ENCODE peak calls at places on chromosome 1, in nine cellular contexts. V is BJ, C is PC-3, J is fibroblast of lung, X is psoas muscle, F is cardiac fibroblast, R is body of pancreas, B is tibial nerve, M is ascending aorta. Q is an unnamed sample.

GRCh38 chr1:17289756-17290155 is 18.2 kb upstream of the PADI4 start:
- DNase-seq in R (no peak), J (peak), M (no peak), V (no peak), X (no peak), C (peak), F (peak), B (no peak), Q (peak)

GRCh38 chr1:1799716-1800115 is 21.4 kb upstream of the NADK start:
- DNase-seq in R (no peak), J (no peak), B (no peak), V (no peak), M (no peak), F (no peak), C (no peak), X (no peak), Q (no peak)

GRCh38 chr1:12232221-12232620 is 2.4 kb downstream of the VPS13D start:
- DNase-seq in V (no peak), B (no peak), X (peak), R (peak), J (no peak), F (no peak), C (peak), M (no peak), Q (no peak)

GRCh38 chr1:47701741-47702515 is 264.1 kb downstream of the FOXD2 start:
- DNase-seq in X (no peak), R (no peak), F (no peak), C (no peak), J (no peak), B (no peak), V (no peak), M (no peak), Q (no peak)

GRCh38 chr1:164794310-164794709 is 235.3 kb downstream of the PBX1 start:
- DNase-seq in M (peak), X (no peak), V (peak), J (peak), B (no peak), R (peak), C (peak), F (peak), Q (peak)

GRCh38 chr1:240687820-240688219 is 75.9 kb upstream of the GREM2 start:
- DNase-seq in V (no peak), M (no peak), X (no peak), R (no peak), J (no peak), B (no peak), F (no peak), C (peak), Q (no peak)

GRCh38 chr1:43834280-43835140 is 99.1 kb upstream of the ARTN start:
- DNase-seq in F (peak), R (no peak), X (peak), V (peak), B (no peak), J (peak), M (no peak), C (peak), Q (peak)

GRCh38 chr1:169090900-169091311 is 15.6 kb upstream of the ATP1B1 start:
- DNase-seq in B (no peak), R (no peak), X (no peak), C (no peak), M (no peak), F (no peak), V (no peak), J (no peak), Q (no peak)

GRCh38 chr1:216119600-216119999 is 303.6 kb downstream of the USH2A start:
- DNase-seq in R (no peak), J (peak), F (peak), C (peak), X (no peak), B (no peak), M (no peak), V (no peak), Q (peak)

GRCh38 chr1:81174052-81174451 is 626.7 kb upstream of the ADGRL2 start:
- DNase-seq in J (peak), M (no peak), X (no peak), V (no peak), C (peak), B (no peak), R (no peak), F (no peak), Q (no peak)

GRCh38 chr1:229478852-229479251 is 29.3 kb downstream of the NUP133 start:
- DNase-seq in J (no peak), F (no peak), B (no peak), C (no peak), X (no peak), V (no peak), M (no peak), R (no peak), Q (no peak)

GRCh38 chr1:86151427-86151826 is 5.1 kb downstream of the COL24A1 start:
- DNase-seq in B (no peak), X (no peak), C (no peak), V (no peak), F (peak), J (peak), R (no peak), M (no peak), Q (peak)

GRCh38 chr1:48680411-48681035 is 96.2 kb downstream of the BEND5 start:
- DNase-seq in X (no peak), M (no peak), C (peak), V (no peak), R (no peak), B (no peak), J (peak), F (no peak), Q (no peak)

GRCh38 chr1:14876747-14877146 is 276.8 kb upstream of the TMEM51 start:
- DNase-seq in V (no peak), R (no peak), B (no peak), J (no peak), M (no peak), C (no peak), X (no peak), F (no peak), Q (no peak)

GRCh38 chr1:1264868-1265272 is 8.8 kb downstream of the UBE2J2 start:
- DNase-seq in R (no peak), F (peak), J (peak), X (no peak), M (no peak), V (peak), B (no peak), C (peak), Q (peak)

GRCh38 chr1:193480755-193481154 is 294.3 kb upstream of the B3GALT2 start:
- DNase-seq in R (no peak), X (no peak), C (no peak), M (no peak), B (no peak), V (no peak), J (no peak), F (no peak), Q (no peak)

GRCh38 chr1:99786751-99787501 is 20.5 kb upstream of the FRRS1 start:
- DNase-seq in M (no peak), R (no peak), B (no peak), V (no peak), F (no peak), X (no peak), C (no peak), J (no peak), Q (no peak)

GRCh38 chr1:5991784-5992033 is 516 bp downstream of the NPHP4 start:
- DNase-seq in M (no peak), C (no peak), F (no peak), V (no peak), J (no peak), B (no peak), R (peak), X (peak), Q (no peak)

GRCh38 chr1:176187001-176187400 is 20.1 kb downstream of the COP1 start:
- DNase-seq in C (no peak), X (no peak), V (no peak), M (no peak), F (no peak), R (no peak), B (no peak), J (no peak), Q (no peak)

GRCh38 chr1:175471039-175471800 is 272.2 kb downstream of the TNR start:
- DNase-seq in B (no peak), X (no peak), J (peak), M (no peak), C (peak), V (peak), F (peak), R (no peak), Q (no peak)

GRCh38 chr1:224302947-224303346 is 27.0 kb downstream of the NVL start:
- DNase-seq in M (no peak), C (peak), R (no peak), B (no peak), V (no peak), J (no peak), X (no peak), F (no peak), Q (peak)

DNA sequence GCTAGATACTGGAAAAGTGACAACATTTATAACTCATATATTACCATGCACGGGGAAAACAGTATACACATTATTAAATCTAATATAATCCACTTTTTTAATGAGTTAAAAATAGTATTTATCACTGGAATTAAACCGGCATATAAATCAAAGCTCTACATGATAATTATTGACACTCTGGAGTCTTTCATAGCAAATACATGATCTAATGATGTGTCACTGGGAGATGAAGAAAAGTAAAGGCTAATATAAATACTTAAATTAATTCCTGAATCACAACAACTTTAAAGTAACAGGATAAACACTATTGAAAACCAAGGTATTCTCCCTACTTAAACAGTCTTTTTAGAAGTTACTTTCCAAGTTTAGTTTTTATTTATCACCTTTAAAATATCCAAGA is 52.4 kb upstream of the ASPM start:
- DNase-seq in F (no peak), J (no peak), B (no peak), M (no peak), V (no peak), X (no peak), R (no peak), C (no peak), Q (no peak)
- H3K4me3 ChIP-seq in F (peak), J (peak), B (no peak), M (peak), V (peak), X (peak), R (no peak), C (peak), Q (peak)

GRCh38 chr1:51253691-51254090 is 17.6 kb downstream of the RNF11 start:
- DNase-seq in M (no peak), V (no peak), X (no peak), C (no peak), B (no peak), F (peak), R (no peak), J (peak), Q (no peak)

GRCh38 chr1:51252366-51252765 is 16.3 kb downstream of the RNF11 start:
- DNase-seq in B (no peak), F (no peak), J (no peak), R (no peak), V (no peak), C (no peak), M (no peak), X (no peak), Q (no peak)

GRCh38 chr1:51247022-51247421 is 10.9 kb downstream of the RNF11 start:
- DNase-seq in R (no peak), M (no peak), X (no peak), C (no peak), V (no peak), F (no peak), J (no peak), B (no peak), Q (no peak)

GRCh38 chr1:51247499-51247898 is 11.4 kb downstream of the RNF11 start:
- DNase-seq in F (no peak), R (no peak), M (no peak), J (no peak), C (no peak), X (no peak), V (no peak), B (no peak), Q (no peak)

DNA sequence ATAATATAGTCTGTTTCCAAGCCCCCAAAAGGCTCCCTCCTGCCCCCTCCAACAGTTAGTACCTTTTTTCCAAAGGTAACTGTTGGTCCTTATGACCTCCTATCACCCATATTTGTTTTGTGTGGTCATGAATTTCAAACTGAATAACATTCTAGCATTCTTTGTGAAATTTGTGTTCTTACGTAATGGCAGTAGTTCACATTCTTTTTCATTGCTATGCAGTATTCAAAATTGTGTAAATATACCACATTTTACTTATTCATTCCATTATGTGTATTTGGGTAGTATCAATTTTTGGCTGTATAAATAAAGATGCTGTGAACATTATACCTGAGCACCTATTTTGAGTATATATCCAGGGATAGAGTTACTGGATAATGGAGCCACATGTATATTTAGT is 13.4 kb downstream of the RNF11 start:
- DNase-seq in J (no peak), B (no peak), V (no peak), R (no peak), F (no peak), C (no peak), M (no peak), X (no peak), Q (no peak)
- TF ChIP-seq CTCF in J (no peak), B (no peak), V (no peak), R (no peak), F (no peak), C (no peak), M (no peak), X (no peak), Q (no peak)

DNA sequence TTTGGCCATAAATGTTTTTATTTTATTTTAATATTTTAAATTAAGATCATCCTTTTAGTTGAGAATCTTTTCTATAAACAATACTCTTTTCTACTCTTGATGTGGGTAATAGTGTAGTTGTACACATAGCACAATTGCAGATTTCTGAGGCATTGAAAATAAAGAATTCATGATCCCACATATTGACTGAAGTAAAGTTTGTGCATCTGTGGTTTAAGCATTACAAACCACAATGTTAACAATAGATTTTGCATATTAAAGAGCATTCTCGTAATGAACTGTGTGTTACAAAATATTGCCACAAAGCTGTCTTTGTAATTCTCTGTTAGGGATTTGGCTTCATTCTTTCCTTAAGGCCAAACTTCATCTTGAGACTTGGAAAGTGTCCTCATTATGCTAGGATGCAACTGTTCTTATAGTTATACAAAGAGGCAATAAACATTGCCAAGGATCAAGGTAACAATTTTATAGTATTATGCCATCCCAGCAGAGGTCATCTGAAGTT is 256.8 kb downstream of the OLFM3 start:
- DNase-seq in J (no peak), X (no peak), C (no peak), F (no peak), V (no peak), B (no peak), R (no peak), M (no peak), Q (no peak)
- H3K4me3 ChIP-seq in J (no peak), X (no peak), C (no peak), F (no peak), V (no peak), B (no peak), R (no peak), M (no peak), Q (no peak)

GRCh38 chr1:32104127-32104526 is 3.7 kb upstream of the KPNA6 start:
- DNase-seq in X (no peak), C (no peak), V (no peak), M (no peak), F (no peak), R (no peak), B (no peak), J (no peak), Q (no peak)
- TF ChIP-seq CTCF in X (no peak), C (no peak), V (no peak), M (no peak), F (no peak), R (no peak), B (no peak), J (no peak), Q (no peak)

GRCh38 chr1:32991819-32992488 is 27.3 kb upstream of the RNF19B start:
- DNase-seq in X (no peak), F (no peak), M (no peak), V (no peak), R (no peak), B (no peak), J (no peak), C (no peak), Q (no peak)

GRCh38 chr1:32991386-32991785 is 26.8 kb upstream of the RNF19B start:
- DNase-seq in J (no peak), F (no peak), X (no peak), B (no peak), M (no peak), V (no peak), R (no peak), C (peak), Q (no peak)

GRCh38 chr1:32989160-32989894 is 24.7 kb upstream of the RNF19B start:
- DNase-seq in F (peak), B (peak), X (peak), V (peak), M (peak), R (peak), C (peak), J (peak), Q (peak)

GRCh38 chr1:32990887-32991286 is 26.3 kb upstream of the RNF19B start:
- DNase-seq in J (no peak), B (no peak), F (no peak), R (no peak), V (no peak), X (no peak), C (no peak), M (no peak), Q (no peak)

GRCh38 chr1:32988665-32989064 is 24.1 kb upstream of the RNF19B start:
- DNase-seq in B (no peak), V (peak), J (peak), X (peak), F (peak), M (no peak), R (peak), C (peak), Q (peak)
- H3K4me3 ChIP-seq in B (no peak), V (no peak), J (no peak), X (no peak), F (no peak), M (no peak), R (no peak), C (peak), Q (no peak)

DNA sequence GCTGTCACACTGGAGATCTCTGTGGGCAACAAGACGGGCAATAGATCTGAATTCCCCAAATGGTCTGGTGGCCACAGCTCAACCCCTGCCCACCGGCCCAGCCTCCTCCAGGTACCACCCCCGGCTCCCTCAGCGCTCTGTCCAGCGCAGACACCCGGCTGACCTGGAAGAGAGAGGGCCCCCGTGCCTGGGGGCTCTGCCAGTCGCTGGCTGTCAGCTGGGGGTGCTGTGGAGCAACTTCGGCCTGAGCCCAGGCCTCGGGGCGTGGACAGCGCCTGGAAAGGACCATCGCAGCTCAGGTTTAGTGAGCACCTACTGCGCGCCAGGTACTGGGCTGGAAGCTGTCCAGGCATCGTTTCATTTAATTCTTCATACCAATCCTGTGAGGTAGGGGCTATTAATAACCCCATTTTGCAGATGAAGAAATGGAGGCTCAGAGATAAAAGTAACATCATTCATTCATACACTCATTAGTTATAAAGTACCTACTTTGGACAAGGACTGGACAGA is 51.0 kb downstream of the AHDC1 start:
- DNase-seq in J (no peak), F (no peak), B (no peak), M (no peak), C (no peak), X (no peak), R (no peak), V (no peak), Q (no peak)
- TF ChIP-seq CTCF in J (no peak), F (no peak), B (no peak), M (no peak), C (peak), X (no peak), R (no peak), V (no peak), Q (peak)

DNA sequence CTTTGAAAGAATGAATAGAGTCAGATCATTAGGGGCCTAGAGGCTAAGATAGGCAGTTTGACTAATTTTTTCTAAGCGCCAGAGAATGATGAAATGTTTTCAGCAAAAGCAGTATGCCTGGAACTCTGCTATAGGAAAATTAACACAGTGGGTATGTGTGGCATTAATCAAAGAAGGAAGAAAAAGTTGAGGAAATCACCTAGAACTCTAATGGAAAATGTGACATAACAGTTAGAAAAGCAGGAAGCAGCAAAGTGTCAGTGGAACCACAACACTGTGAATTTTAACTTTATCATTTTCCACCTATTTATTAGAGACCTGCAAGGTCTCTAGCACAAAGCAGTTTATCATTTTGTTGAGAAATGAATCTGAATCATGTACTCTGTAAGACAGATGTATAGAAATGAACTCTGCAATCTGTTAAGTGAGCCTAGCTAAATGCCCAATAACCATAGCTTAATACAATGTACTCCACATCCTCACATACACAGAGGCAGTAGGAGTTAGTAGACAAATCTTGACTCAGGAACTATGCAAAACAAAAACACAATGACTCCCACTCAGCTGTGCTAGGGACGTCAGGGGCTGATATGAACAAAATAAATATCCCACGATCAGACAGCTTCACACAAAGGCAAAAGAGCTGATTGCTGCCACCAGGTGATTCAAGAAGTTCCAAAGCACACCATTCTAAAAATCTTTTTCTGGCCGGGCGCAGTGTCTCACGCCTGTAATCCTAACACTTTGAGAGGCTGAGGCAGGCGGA is 500.7 kb upstream of the NFIA start:
- DNase-seq in M (no peak), V (no peak), X (no peak), J (peak), C (no peak), R (no peak), F (no peak), B (no peak), Q (peak)
- H3K4me3 ChIP-seq in M (no peak), V (no peak), X (no peak), J (no peak), C (no peak), R (no peak), F (no peak), B (no peak), Q (no peak)